ENCODE peak calls at places on chromosomes 2 and 18, in eight cellular contexts. B is HL-60, G is spleen, R is endothelial cell, F is sigmoid colon, W is dorsolateral prefrontal cortex, Q is GM23338, T is kidney. Y is an unnamed sample.

GRCh38 chr2:60472026-60472425 is 81.4 kb downstream of the BCL11A start:
- DNase-seq in W (no peak), R (no peak), F (no peak), B (no peak), G (no peak), Q (no peak), T (no peak), Y (no peak)

GRCh38 chr2:54081574-54081973 is 33.8 kb upstream of the ACYP2 start:
- DNase-seq in G (no peak), B (no peak), R (no peak), F (no peak), Q (no peak), W (no peak), T (no peak), Y (no peak)

GRCh38 chr2:109350526-109350925 is 221.5 kb downstream of the SH3RF3 start:
- DNase-seq in F (no peak), Q (no peak), G (no peak), R (no peak), W (no peak), T (no peak), B (no peak), Y (no peak)

GRCh38 chr2:28624798-28625701 is 126.6 kb upstream of the PPP1CB start:
- DNase-seq in T (peak), B (no peak), R (no peak), F (peak), Q (peak), W (no peak), G (peak), Y (no peak)

GRCh38 chr2:174675615-174676014 is 78.0 kb upstream of the WIPF1 start:
- DNase-seq in B (no peak), F (no peak), G (no peak), W (no peak), T (no peak), Q (no peak), R (no peak), Y (no peak)

GRCh38 chr2:94986392-94986963 is 39.0 kb upstream of the MAL start:
- DNase-seq in T (no peak), Q (peak), G (no peak), W (peak), B (peak), R (peak), F (no peak), Y (peak)

GRCh38 chr2:174125151-174125550 is 123.2 kb downstream of the OLA1 start:
- DNase-seq in B (no peak), R (no peak), Q (peak), F (no peak), T (no peak), W (no peak), G (no peak), Y (no peak)

GRCh38 chr2:120919771-120920437 is 184.2 kb downstream of the GLI2 start:
- DNase-seq in T (peak), W (no peak), Q (no peak), F (no peak), R (no peak), B (no peak), G (no peak), Y (no peak)

GRCh38 chr2:84338069-84338468 is 121.0 kb downstream of the SUCLG1 start:
- DNase-seq in T (no peak), W (no peak), F (no peak), Q (no peak), B (no peak), R (no peak), G (no peak), Y (no peak)

GRCh38 chr18:36889316-36889715 is 60.4 kb downstream of the KIAA1328 start:
- DNase-seq in T (no peak), G (no peak), R (no peak), W (no peak), Q (no peak), F (no peak), B (no peak), Y (no peak)

GRCh38 chr2:240817496-240818292 is 2.3 kb downstream of the KIF1A start:
- DNase-seq in T (no peak), F (peak), W (peak), B (no peak), G (peak), R (no peak), Q (no peak), Y (no peak)

GRCh38 chr2:66661253-66662173 is 226.6 kb downstream of the MEIS1 start:
- DNase-seq in R (no peak), B (no peak), T (peak), W (no peak), F (no peak), G (no peak), Q (no peak), Y (no peak)

GRCh38 chr2:185208261-185208660 is 530.3 kb upstream of the FSIP2 start:
- DNase-seq in W (no peak), R (peak), G (no peak), F (no peak), Q (peak), T (no peak), B (no peak), Y (no peak)

GRCh38 chr2:43358688-43359201 is 132.3 kb upstream of the ZFP36L2 start:
- DNase-seq in T (no peak), R (no peak), B (no peak), Q (no peak), F (peak), G (no peak), W (no peak), Y (no peak)

GRCh38 chr2:15059870-15060617 is 427.5 kb downstream of the LRATD1 start:
- DNase-seq in Q (no peak), B (no peak), F (no peak), T (no peak), G (no peak), R (no peak), W (no peak), Y (no peak)

GRCh38 chr2:171864357-171864985 is 29.6 kb downstream of the SLC25A12 start:
- DNase-seq in B (no peak), T (no peak), G (no peak), R (peak), W (no peak), Q (no peak), F (no peak), Y (no peak)

GRCh38 chr2:25279091-25279651 is 62.6 kb downstream of the DNMT3A start:
- DNase-seq in B (peak), Q (no peak), W (peak), T (peak), G (peak), R (no peak), F (peak), Y (no peak)

GRCh38 chr18:73331212-73331772 is 463.5 kb upstream of the NETO1 start:
- DNase-seq in T (no peak), G (no peak), F (no peak), B (no peak), R (no peak), Q (peak), W (no peak), Y (no peak)

GRCh38 chr18:59628995-59629394 is 68.2 kb downstream of the CCBE1 start:
- DNase-seq in G (no peak), F (no peak), W (no peak), R (no peak), Q (no peak), B (no peak), T (no peak), Y (no peak)

GRCh38 chr2:118046628-118047210 is 32.8 kb upstream of the CCDC93 start:
- DNase-seq in B (no peak), R (no peak), T (no peak), W (no peak), F (no peak), Q (peak), G (no peak), Y (peak)

GRCh38 chr2:118748245-118748885 is 99.1 kb downstream of the EN1 start:
- DNase-seq in G (no peak), W (no peak), R (no peak), Q (no peak), T (no peak), B (no peak), F (no peak), Y (no peak)

GRCh38 chr18:80159713-80160636 is 50.9 kb downstream of the ADNP2 start:
- DNase-seq in F (no peak), B (no peak), T (no peak), W (no peak), R (peak), G (peak), Q (peak), Y (no peak)

GRCh38 chr2:240060977-240061591 is 7.8 kb upstream of the OR6B3 start:
- DNase-seq in B (peak), G (no peak), R (peak), W (no peak), T (no peak), F (no peak), Q (peak), Y (no peak)

GRCh38 chr2:198710562-198710961 is 747.2 kb downstream of the SATB2 start:
- DNase-seq in R (no peak), B (no peak), T (no peak), W (no peak), G (no peak), F (no peak), Q (no peak), Y (no peak)

GRCh38 chr2:203578511-203579130 is 43.5 kb upstream of the RAPH1 start:
- DNase-seq in W (no peak), T (no peak), F (no peak), B (no peak), Q (no peak), R (no peak), G (no peak), Y (no peak)

GRCh38 chr18:23964282-23965238 is 50.0 kb upstream of the TTC39C start:
- DNase-seq in G (no peak), B (no peak), F (no peak), Q (peak), W (no peak), T (no peak), R (no peak), Y (no peak)
- TF ChIP-seq CTCF in G (no peak), B (no peak), F (no peak), Q (peak), W (no peak), T (no peak), R (no peak), Y (no peak)

DNA sequence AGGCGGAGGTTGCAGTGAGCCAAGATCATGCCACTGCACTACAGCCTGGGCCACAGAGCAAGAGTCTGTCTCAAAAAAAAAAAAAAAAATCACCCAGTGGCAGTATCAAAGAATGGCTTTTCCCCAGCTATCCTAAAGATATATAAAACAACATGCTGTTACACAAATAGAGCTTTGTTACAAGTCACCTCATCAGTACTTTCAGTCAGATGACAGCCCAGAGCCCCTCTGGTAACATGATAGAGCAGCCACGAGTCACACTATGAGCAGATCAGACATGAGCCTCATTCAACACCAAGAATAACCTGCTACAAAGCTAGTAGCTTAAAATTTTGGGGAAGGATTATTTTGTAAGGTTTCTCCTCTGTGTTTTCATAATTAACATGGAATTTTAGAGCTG is 25.2 kb downstream of the PDE11A start:
- DNase-seq in W (no peak), Q (no peak), R (no peak), G (no peak), T (no peak), F (no peak), B (no peak), Y (no peak)
- TF ChIP-seq CTCF in W (no peak), Q (no peak), R (no peak), G (no peak), T (no peak), F (no peak), B (no peak), Y (no peak)

DNA sequence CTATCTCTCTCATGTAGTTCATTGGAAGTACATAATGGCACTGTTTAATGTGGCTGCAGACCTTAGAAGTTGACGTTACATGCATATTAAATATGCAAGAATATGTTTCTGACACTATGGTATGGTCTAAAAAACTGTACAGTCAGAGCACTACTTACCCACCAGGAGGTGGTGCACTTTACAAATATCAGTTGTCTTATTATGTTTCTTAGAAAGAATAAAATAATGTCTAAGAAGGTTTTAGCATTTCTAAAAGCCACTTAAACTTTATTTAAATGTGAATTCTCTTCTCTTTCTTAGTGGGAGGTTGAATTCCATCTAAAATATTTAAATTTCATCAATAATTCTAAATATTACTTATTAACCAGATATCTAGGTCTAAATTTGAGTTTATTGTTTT is 4.3 kb downstream of the TMEFF2 start:
- DNase-seq in F (no peak), B (no peak), T (no peak), G (no peak), R (no peak), W (no peak), Q (no peak), Y (no peak)
- TF ChIP-seq CTCF in F (no peak), B (no peak), T (no peak), G (no peak), R (peak), W (peak), Q (no peak), Y (peak)

DNA sequence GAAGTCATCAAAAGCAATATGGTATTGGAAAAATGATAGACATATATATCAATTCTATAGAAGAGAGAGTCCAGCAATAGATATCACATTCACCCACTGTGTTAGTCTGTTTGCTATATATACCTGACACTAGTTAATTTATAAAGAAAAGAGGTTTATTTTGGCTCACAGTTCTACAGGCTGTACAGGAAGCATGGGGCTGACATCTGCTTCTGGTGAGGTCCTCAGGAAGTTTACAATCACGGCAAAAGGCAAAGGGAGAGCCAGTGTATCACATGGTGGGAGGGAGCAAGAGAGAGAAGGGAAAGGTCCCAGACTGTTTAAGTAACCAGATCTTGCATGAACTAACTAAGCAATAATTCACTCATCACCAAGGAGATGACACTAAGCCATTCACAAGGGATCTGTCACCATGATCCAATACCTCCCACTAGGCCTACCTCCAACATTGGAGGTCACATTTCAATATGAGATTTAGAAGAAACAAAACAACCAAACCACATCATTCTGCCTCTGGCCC is 470.6 kb downstream of the METTL4 start:
- DNase-seq in F (no peak), G (no peak), W (no peak), R (no peak), T (no peak), Q (no peak), B (no peak), Y (no peak)
- TF ChIP-seq CTCF in F (no peak), G (no peak), W (no peak), R (no peak), T (no peak), Q (no peak), B (no peak), Y (no peak)